ENCODE peak calls at places on chromosomes 11 and 22, in six cellular contexts. O is heart left ventricle, V is adrenal gland, J is ovary, N is gastrocnemius medialis, T is K562. M is an unnamed sample.

GRCh38 chr11:26333906-26334305 is 2.0 kb downstream of the ANO3 start:
- DNase-seq in O (no peak), V (no peak), J (no peak), N (no peak), T (no peak), M (no peak)

GRCh38 chr11:119676461-119677020 is 52.5 kb downstream of the NECTIN1 start:
- DNase-seq in O (no peak), V (no peak), J (no peak), N (no peak), T (no peak), M (no peak)

GRCh38 chr11:77100166-77101042 is 2.2 kb upstream of the OMP start:
- DNase-seq in O (peak), V (no peak), J (peak), N (no peak), T (no peak), M (no peak)

GRCh38 chr11:111445586-111445985 is 66.5 kb upstream of the POU2AF1 start:
- DNase-seq in O (no peak), V (no peak), J (no peak), N (no peak), T (no peak), M (no peak)

GRCh38 chr11:71452354-71453020 is 516 bp upstream of the NADSYN1 start:
- DNase-seq in O (no peak), V (peak), J (no peak), N (peak), T (no peak), M (no peak)

GRCh38 chr11:18700375-18700774 is 1.8 kb downstream of the TMEM86A start:
- DNase-seq in O (no peak), V (no peak), J (peak), N (no peak), T (no peak), M (no peak)

GRCh38 chr22:47168900-47169800 is 406.7 kb downstream of the TBC1D22A start:
- DNase-seq in O (peak), V (peak), J (peak), N (no peak), T (peak), M (peak)

GRCh38 chr11:96254087-96254486 is 88.9 kb downstream of the MAML2 start:
- DNase-seq in O (no peak), V (no peak), J (no peak), N (no peak), T (no peak), M (no peak)

GRCh38 chr11:123454060-123454651 is 24.1 kb downstream of the GRAMD1B start:
- DNase-seq in O (no peak), V (peak), J (no peak), N (no peak), T (no peak), M (no peak)

GRCh38 chr11:69843529-69843921 is 24.3 kb upstream of the FGF3 start:
- DNase-seq in O (no peak), V (no peak), J (no peak), N (no peak), T (no peak), M (peak)

GRCh38 chr11:74493816-74494630 is 499 bp upstream of the LIPT2 start:
- DNase-seq in O (no peak), V (no peak), J (no peak), N (no peak), T (no peak), M (no peak)

GRCh38 chr22:48071828-48072227 is 1309.4 kb downstream of the TBC1D22A start:
- DNase-seq in O (no peak), V (no peak), J (no peak), N (no peak), T (no peak), M (no peak)

GRCh38 chr11:130328420-130328819 is 13.7 kb upstream of the ZBTB44 start:
- DNase-seq in O (no peak), V (no peak), J (no peak), N (no peak), T (no peak), M (no peak)

GRCh38 chr11:61041755-61042518 is 60.4 kb upstream of the CD5 start:
- DNase-seq in O (peak), V (peak), J (peak), N (no peak), T (no peak), M (no peak)

GRCh38 chr11:122235615-122236014 is 119.6 kb upstream of the BLID start:
- DNase-seq in O (no peak), V (no peak), J (no peak), N (peak), T (no peak), M (no peak)

GRCh38 chr22:36701941-36702640 is 1.5 kb downstream of the CACNG2 start:
- DNase-seq in O (no peak), V (no peak), J (no peak), N (no peak), T (no peak), M (no peak)

GRCh38 chr11:64358536-64358906 is 441 bp upstream of the RPS6KA4 start:
- DNase-seq in O (no peak), V (no peak), J (no peak), N (no peak), T (no peak), M (no peak)

GRCh38 chr22:43343262-43343988 is at the start of gene SCUBE1:
- DNase-seq in O (peak), V (peak), J (peak), N (no peak), T (peak), M (no peak)

GRCh38 chr11:134414036-134414731 is 2.1 kb upstream of the B3GAT1 start:
- DNase-seq in O (no peak), V (no peak), J (no peak), N (no peak), T (no peak), M (no peak)

GRCh38 chr11:95918056-95918455 is 5.9 kb downstream of the MTMR2 start:
- DNase-seq in O (no peak), V (no peak), J (no peak), N (no peak), T (no peak), M (no peak)

GRCh38 chr11:62400760-62401159 is 18.1 kb upstream of the SCGB1A1 start:
- DNase-seq in O (peak), V (peak), J (peak), N (peak), T (peak), M (peak)

GRCh38 chr11:101866619-101867491 is 48.0 kb upstream of the CEP126 start:
- DNase-seq in O (no peak), V (no peak), J (no peak), N (no peak), T (no peak), M (no peak)

GRCh38 chr22:26907366-26907765 is 250.0 kb downstream of the MIAT start:
- DNase-seq in O (no peak), V (no peak), J (no peak), N (no peak), T (no peak), M (no peak)

GRCh38 chr11:22192642-22193347 is at the start of gene ANO5:
- DNase-seq in O (peak), V (peak), J (peak), N (peak), T (peak), M (peak)

GRCh38 chr11:101497292-101497691 is 86.5 kb downstream of the TRPC6 start:
- DNase-seq in O (no peak), V (no peak), J (no peak), N (no peak), T (no peak), M (no peak)

GRCh38 chr11:72007089-72007476 is 8.4 kb downstream of the IL18BP start:
- DNase-seq in O (no peak), V (no peak), J (no peak), N (no peak), T (no peak), M (no peak)

GRCh38 chr11:75100314-75100713 is 3.6 kb upstream of the OR2AT4 start:
- DNase-seq in O (no peak), V (no peak), J (no peak), N (no peak), T (peak), M (no peak)

GRCh38 chr22:17352798-17353197 is 16.5 kb upstream of the CECR2 start:
- DNase-seq in O (no peak), V (no peak), J (no peak), N (no peak), T (no peak), M (no peak)

GRCh38 chr11:2194877-2195755 is 23.5 kb upstream of the TH start:
- DNase-seq in O (no peak), V (peak), J (no peak), N (no peak), T (peak), M (no peak)

GRCh38 chr22:19634206-19634536 is 80.1 kb upstream of the SEPTIN5 start:
- DNase-seq in O (no peak), V (no peak), J (no peak), N (no peak), T (no peak), M (no peak)

GRCh38 chr22:19629720-19630419 is 84.4 kb upstream of the SEPTIN5 start:
- DNase-seq in O (peak), V (peak), J (peak), N (peak), T (peak), M (peak)

GRCh38 chr22:19632671-19633148 is 81.6 kb upstream of the SEPTIN5 start:
- DNase-seq in O (no peak), V (no peak), J (no peak), N (no peak), T (no peak), M (peak)

GRCh38 chr22:19630614-19631013 is 83.7 kb upstream of the SEPTIN5 start:
- DNase-seq in O (no peak), V (no peak), J (no peak), N (no peak), T (no peak), M (no peak)

GRCh38 chr22:19631899-19632670 is 82.2 kb upstream of the SEPTIN5 start:
- DNase-seq in O (no peak), V (no peak), J (no peak), N (no peak), T (peak), M (no peak)
- TF ChIP-seq POLR2A in O (no peak), V (no peak), J (no peak), N (no peak), T (no peak), M (no peak)

GRCh38 chr22:28883657-28883916 is 215 bp downstream of the ZNRF3 start:
- DNase-seq in O (no peak), V (no peak), J (no peak), N (no peak), T (no peak), M (no peak)

GRCh38 chr22:28883917-28884753 is 763 bp downstream of the ZNRF3 start:
- DNase-seq in O (peak), V (peak), J (peak), N (no peak), T (peak), M (no peak)

GRCh38 chr22:28884754-28885375 is 1.5 kb downstream of the ZNRF3 start:
- DNase-seq in O (no peak), V (no peak), J (no peak), N (no peak), T (peak), M (no peak)

GRCh38 chr22:28882545-28882877 is 861 bp upstream of the ZNRF3 start:
- DNase-seq in O (no peak), V (no peak), J (no peak), N (no peak), T (peak), M (peak)

DNA sequence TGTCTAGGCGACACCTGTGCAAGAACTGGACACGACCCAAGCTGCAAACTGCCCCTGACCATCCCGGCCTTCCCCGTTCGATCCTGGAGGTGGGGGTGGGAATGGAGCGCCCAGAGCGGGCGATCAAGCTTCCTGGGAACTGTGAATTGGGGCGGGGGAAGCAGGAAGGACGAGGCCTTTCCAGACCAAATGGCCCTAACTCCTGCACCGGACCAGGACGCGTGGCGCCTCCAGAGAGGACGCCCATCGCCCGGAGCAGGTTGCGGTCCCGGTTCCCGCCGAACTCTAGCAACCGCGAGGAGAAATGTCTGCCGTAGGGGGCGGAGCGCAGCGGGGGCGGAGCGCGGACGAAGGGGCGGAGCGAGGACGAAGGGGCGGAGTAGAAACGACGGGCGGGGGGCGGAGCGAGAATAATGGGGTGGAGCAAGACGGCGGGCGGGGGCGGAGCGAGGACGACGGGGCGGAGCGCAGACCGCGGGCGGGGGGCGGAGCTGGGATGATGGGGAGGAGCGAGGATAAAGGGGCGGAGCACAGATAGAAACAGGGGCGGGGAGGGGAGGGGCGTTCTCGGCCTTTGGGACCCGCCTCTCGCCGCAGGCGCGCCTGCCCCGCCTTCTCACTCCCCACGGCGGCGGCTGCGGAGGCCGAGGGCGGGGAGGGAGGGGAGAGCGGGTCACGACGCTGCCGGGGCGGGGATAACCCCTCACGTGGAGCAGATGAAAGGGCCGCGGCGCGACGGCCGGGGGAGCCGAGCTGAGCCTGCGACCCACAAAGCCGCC is at the start of gene ZNRF3:
- DNase-seq in O (peak), V (peak), J (peak), N (peak), T (peak), M (peak)
- TF ChIP-seq POLR2A in O (peak), V (peak), J (peak), N (peak), T (peak), M (no peak)

GRCh38 chr11:45737056-45737455 is 67.9 kb upstream of the SLC35C1 start:
- DNase-seq in O (no peak), V (no peak), J (no peak), N (no peak), T (no peak), M (no peak)
- TF ChIP-seq POLR2A in O (no peak), V (no peak), J (no peak), N (no peak), T (no peak), M (no peak)

DNA sequence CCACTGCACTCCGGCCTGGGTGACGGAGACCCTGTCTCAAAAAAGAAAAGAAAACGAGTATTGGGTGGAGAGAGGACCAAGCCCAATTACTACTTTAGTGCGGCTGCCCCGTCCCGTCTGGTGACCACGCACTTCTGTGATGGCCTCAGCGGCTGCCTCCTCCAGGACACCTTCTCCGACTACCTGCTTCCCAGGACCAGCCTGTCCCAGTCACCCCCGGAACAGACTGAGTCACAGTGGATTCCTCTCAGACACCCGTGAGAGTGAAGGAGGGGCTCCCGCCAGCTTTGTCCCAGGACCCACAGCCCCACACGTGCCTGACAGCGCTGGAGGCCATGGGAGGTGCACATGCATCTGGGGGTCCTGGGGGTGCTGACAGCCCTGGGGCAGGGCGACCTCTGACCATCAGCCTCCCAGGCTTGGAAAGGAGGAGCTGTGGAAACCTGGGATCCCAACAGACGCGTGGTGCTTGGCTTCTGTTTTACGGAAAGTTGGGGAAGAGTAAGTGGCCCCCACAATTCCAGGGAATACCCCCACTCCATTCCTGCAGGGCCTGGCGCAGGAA is 4.8 kb downstream of the DRD4 start:
- DNase-seq in O (no peak), V (no peak), J (no peak), N (no peak), T (no peak), M (no peak)
- TF ChIP-seq POLR2A in O (no peak), V (no peak), J (no peak), N (no peak), T (no peak), M (no peak)

GRCh38 chr11:925496-926301 is at the start of gene AP2A2:
- DNase-seq in O (peak), V (peak), J (peak), N (peak), T (peak), M (peak)
- TF ChIP-seq POLR2A in O (peak), V (peak), J (peak), N (peak), T (peak), M (no peak)

GRCh38 chr22:50475652-50476002 is 792 bp upstream of the SBF1 start:
- DNase-seq in O (no peak), V (no peak), J (no peak), N (no peak), T (no peak), M (no peak)
- TF ChIP-seq POLR2A in O (no peak), V (no peak), J (no peak), N (no peak), T (no peak), M (no peak)

DNA sequence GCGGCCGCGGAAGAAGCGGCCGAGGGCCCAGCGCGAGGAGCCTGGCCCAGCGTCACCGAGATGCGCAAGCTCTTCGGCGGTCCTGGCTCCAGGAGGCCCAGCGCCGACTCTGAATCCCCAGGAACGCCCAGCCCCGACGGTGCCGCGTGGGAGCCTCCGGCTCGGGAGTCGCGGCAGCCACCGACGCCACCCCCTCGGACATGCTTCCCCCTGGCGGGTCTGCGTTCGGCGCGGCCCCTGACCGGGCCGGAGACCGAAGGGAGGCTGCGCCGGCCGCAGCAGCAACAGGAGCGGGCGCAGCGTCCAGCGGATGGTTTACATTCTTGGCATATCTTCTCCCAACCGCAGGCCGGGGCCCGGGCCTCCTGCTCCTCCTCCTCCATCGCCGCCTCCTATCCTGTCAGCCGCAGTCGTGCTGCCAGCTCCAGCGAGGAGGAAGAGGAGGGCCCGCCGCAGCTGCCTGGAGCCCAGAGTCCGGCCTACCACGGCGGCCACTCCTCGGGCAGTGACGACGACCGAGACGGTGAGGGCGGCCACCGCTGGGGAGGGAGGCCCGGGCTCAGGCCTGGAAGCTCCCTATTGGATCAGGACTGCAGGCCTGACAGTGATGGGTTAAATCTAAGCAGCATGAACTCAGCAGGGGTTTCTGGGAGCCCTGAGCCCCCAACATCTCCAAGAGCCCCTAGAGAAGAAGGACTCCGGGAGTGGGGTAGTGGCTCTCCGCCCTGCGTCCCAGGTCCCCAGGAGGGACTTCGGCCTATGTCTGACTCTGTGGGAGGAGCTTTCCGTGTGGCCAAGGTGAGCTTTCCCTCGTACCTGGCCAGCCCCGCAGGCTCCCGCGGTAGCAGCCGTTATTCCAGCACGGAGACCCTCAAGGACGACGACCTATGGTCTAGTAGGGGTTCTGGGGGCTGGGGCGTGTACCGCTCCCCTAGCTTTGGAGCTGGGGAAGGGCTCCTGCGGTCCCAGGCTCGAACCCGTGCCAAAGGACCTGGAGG is 1.2 kb downstream of the ARHGEF17 start:
- DNase-seq in O (peak), V (peak), J (peak), N (peak), T (peak), M (peak)
- TF ChIP-seq POLR2A in O (peak), V (peak), J (peak), N (peak), T (no peak), M (no peak)

DNA sequence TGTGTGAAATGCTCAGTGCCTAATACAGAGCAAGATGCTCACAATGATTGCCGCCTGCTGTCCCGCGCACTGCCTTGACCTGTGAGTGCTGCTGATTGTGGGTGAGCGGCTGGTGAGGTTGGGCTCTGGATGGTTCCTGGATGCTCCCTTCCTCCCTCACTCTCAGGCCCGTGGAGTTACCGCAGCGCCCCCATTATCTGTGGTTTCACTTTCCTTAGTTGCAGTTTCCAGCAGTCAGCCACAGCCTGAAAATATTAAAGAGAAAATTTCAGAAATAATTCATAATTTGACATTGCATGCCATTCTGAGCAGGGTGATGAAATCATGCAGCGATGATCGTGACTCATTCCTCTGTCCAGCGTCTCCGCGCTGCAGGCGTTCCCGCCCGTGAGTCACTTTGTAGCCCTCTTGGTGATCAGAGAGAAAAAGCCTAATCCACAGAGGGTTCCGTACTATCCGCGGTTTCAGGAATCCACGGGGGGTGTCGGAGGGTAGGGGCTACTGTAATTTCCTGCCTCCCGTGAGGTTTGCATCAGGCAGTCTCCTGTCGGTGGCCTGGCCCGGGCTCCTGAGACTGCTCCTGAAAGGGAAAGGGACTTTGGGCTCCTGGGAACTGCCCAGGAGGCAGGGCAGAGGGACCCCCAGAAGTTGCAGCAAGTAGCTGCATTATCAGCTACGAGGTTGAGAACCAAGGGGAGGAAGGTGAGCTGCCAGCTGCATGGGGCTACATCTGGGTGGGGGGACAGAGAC is 10.6 kb downstream of the RPL3 start:
- DNase-seq in O (peak), V (peak), J (peak), N (peak), T (peak), M (peak)
- TF ChIP-seq POLR2A in O (no peak), V (no peak), J (no peak), N (no peak), T (no peak), M (no peak)

M was measured in lower leg skin.